ENCODE peak calls at places on chromosomes 13 and 19, in five cellular contexts. One of them, this sample, is unnamed.

GRCh38 chr13:93416943-93417342 is 190.3 kb downstream of the GPC6 start:
- DNase-seq in suprapubic skin: no peak
- DNase-seq in ovary: no peak
- DNase-seq in OCI-LY7: no peak
- DNase-seq in GM23338: no peak
- DNase-seq in this sample: no peak

GRCh38 chr13:27482996-27483395 is 32.6 kb upstream of the MTIF3 start:
- DNase-seq in suprapubic skin: no peak
- DNase-seq in ovary: no peak
- DNase-seq in OCI-LY7: peak; percentile 76
- DNase-seq in GM23338: no peak
- DNase-seq in this sample: no peak

GRCh38 chr19:49361438-49362047 is 673 bp downstream of the TEAD2 start:
- DNase-seq in suprapubic skin: peak; percentile 89
- DNase-seq in ovary: peak; percentile 93
- DNase-seq in OCI-LY7: peak; percentile 56
- DNase-seq in GM23338: peak; percentile 88
- DNase-seq in this sample: peak; percentile 88

GRCh38 chr19:8512115-8512967 is 1.6 kb downstream of the ZNF414 start:
- DNase-seq in suprapubic skin: no peak
- DNase-seq in ovary: peak; percentile 45
- DNase-seq in OCI-LY7: peak; percentile 79
- DNase-seq in GM23338: peak; percentile 85
- DNase-seq in this sample: peak; percentile 72

GRCh38 chr13:29384466-29384865 is 211.0 kb downstream of the SLC7A1 start:
- DNase-seq in suprapubic skin: no peak
- DNase-seq in ovary: no peak
- DNase-seq in OCI-LY7: no peak
- DNase-seq in GM23338: no peak
- DNase-seq in this sample: no peak

GRCh38 chr13:92175330-92175729 is 776.9 kb downstream of the GPC5 start:
- DNase-seq in suprapubic skin: no peak
- DNase-seq in ovary: peak; percentile 51
- DNase-seq in OCI-LY7: peak; percentile 51
- DNase-seq in GM23338: peak; percentile 67
- DNase-seq in this sample: no peak

GRCh38 chr13:20566424-20566916 is 487 bp upstream of the IFT88 start:
- DNase-seq in suprapubic skin: no peak
- DNase-seq in ovary: no peak
- DNase-seq in OCI-LY7: no peak
- DNase-seq in GM23338: peak; percentile 77
- DNase-seq in this sample: no peak

GRCh38 chr13:30308548-30308947 is 1.2 kb upstream of the KATNAL1 start:
- DNase-seq in suprapubic skin: no peak
- DNase-seq in ovary: no peak
- DNase-seq in OCI-LY7: peak; percentile 24
- DNase-seq in GM23338: no peak
- DNase-seq in this sample: no peak

GRCh38 chr13:44160549-44161278 is 212.9 kb upstream of the SERP2 start:
- DNase-seq in suprapubic skin: no peak
- DNase-seq in ovary: no peak
- DNase-seq in OCI-LY7: no peak
- DNase-seq in GM23338: no peak
- DNase-seq in this sample: no peak

GRCh38 chr13:54787754-54788153 is 1759.1 kb downstream of the OLFM4 start:
- DNase-seq in suprapubic skin: no peak
- DNase-seq in ovary: no peak
- DNase-seq in OCI-LY7: no peak
- DNase-seq in GM23338: no peak
- DNase-seq in this sample: no peak

GRCh38 chr19:50719119-50719435 is 525 bp downstream of the SHANK1 start:
- DNase-seq in suprapubic skin: no peak
- DNase-seq in ovary: no peak
- DNase-seq in OCI-LY7: no peak
- DNase-seq in GM23338: no peak
- DNase-seq in this sample: no peak

GRCh38 chr13:32264407-32264806 is 50.8 kb downstream of the ZAR1L start:
- DNase-seq in suprapubic skin: peak; percentile 75
- DNase-seq in ovary: peak; percentile 31
- DNase-seq in OCI-LY7: no peak
- DNase-seq in GM23338: no peak
- DNase-seq in this sample: no peak

GRCh38 chr13:20699715-20700114 is 3.8 kb upstream of the IL17D start:
- DNase-seq in suprapubic skin: no peak
- DNase-seq in ovary: no peak
- DNase-seq in OCI-LY7: no peak
- DNase-seq in GM23338: no peak
- DNase-seq in this sample: no peak

GRCh38 chr13:20715340-20715732 is 11.8 kb downstream of the IL17D start:
- DNase-seq in suprapubic skin: no peak
- DNase-seq in ovary: no peak
- DNase-seq in OCI-LY7: no peak
- DNase-seq in GM23338: no peak
- DNase-seq in this sample: no peak

GRCh38 chr19:54021932-54022331 is 30.5 kb downstream of the CACNG6 start:
- DNase-seq in suprapubic skin: no peak
- DNase-seq in ovary: no peak
- DNase-seq in OCI-LY7: no peak
- DNase-seq in GM23338: no peak
- DNase-seq in this sample: no peak

GRCh38 chr13:87810391-87810801 is 139.2 kb downstream of the SLITRK5 start:
- DNase-seq in suprapubic skin: no peak
- DNase-seq in ovary: no peak
- DNase-seq in OCI-LY7: peak; percentile 34
- DNase-seq in GM23338: peak; percentile 74
- DNase-seq in this sample: peak; percentile 38

GRCh38 chr13:113489171-113489548 is 1.4 kb downstream of the DCUN1D2 start:
- DNase-seq in suprapubic skin: no peak
- DNase-seq in ovary: no peak
- DNase-seq in OCI-LY7: no peak
- DNase-seq in GM23338: peak; percentile 80
- DNase-seq in this sample: no peak

GRCh38 chr13:110415669-110416068 is 108.6 kb downstream of the COL4A2 start:
- DNase-seq in suprapubic skin: no peak
- DNase-seq in ovary: no peak
- DNase-seq in OCI-LY7: no peak
- DNase-seq in GM23338: peak; percentile 58
- DNase-seq in this sample: no peak

GRCh38 chr13:40206241-40207109 is 460.0 kb downstream of the FOXO1 start:
- DNase-seq in suprapubic skin: no peak
- DNase-seq in ovary: no peak
- DNase-seq in OCI-LY7: peak; percentile 82
- DNase-seq in GM23338: no peak
- DNase-seq in this sample: no peak

GRCh38 chr19:35301961-35302360 is 10.0 kb downstream of the MAG start:
- DNase-seq in suprapubic skin: no peak
- DNase-seq in ovary: no peak
- DNase-seq in OCI-LY7: no peak
- DNase-seq in GM23338: no peak
- DNase-seq in this sample: no peak

GRCh38 chr19:35100588-35101533 is 14.8 kb upstream of the FXYD3 start:
- DNase-seq in suprapubic skin: no peak
- DNase-seq in ovary: no peak
- DNase-seq in OCI-LY7: no peak
- DNase-seq in GM23338: peak; percentile 35
- DNase-seq in this sample: no peak

GRCh38 chr19:4916292-4917082 is 7.2 kb downstream of the UHRF1 start:
- DNase-seq in suprapubic skin: peak; percentile 68
- DNase-seq in ovary: no peak
- DNase-seq in OCI-LY7: no peak
- DNase-seq in GM23338: no peak
- DNase-seq in this sample: no peak

GRCh38 chr13:65472336-65472735 is 1757.8 kb downstream of the PCDH9 start:
- DNase-seq in suprapubic skin: no peak
- DNase-seq in ovary: no peak
- DNase-seq in OCI-LY7: no peak
- DNase-seq in GM23338: no peak
- DNase-seq in this sample: no peak

GRCh38 chr13:101681834-101682233 is 229.4 kb downstream of the ITGBL1 start:
- DNase-seq in suprapubic skin: no peak
- DNase-seq in ovary: no peak
- DNase-seq in OCI-LY7: no peak
- DNase-seq in GM23338: no peak
- DNase-seq in this sample: no peak

GRCh38 chr13:50198508-50198907 is 183.3 kb downstream of the KCNRG start:
- DNase-seq in suprapubic skin: no peak
- DNase-seq in ovary: no peak
- DNase-seq in OCI-LY7: no peak
- DNase-seq in GM23338: no peak
- DNase-seq in this sample: no peak

GRCh38 chr19:51572908-51573307 is 1.8 kb downstream of the ZNF175 start:
- DNase-seq in suprapubic skin: no peak
- DNase-seq in ovary: no peak
- DNase-seq in OCI-LY7: no peak
- DNase-seq in GM23338: no peak
- DNase-seq in this sample: no peak

GRCh38 chr13:19183676-19184075 is 2.1 kb upstream of the TUBA3C start:
- DNase-seq in suprapubic skin: no peak
- DNase-seq in ovary: no peak
- DNase-seq in OCI-LY7: no peak
- DNase-seq in GM23338: no peak
- DNase-seq in this sample: no peak

GRCh38 chr13:73618275-73618865 is 515.8 kb downstream of the KLF12 start:
- DNase-seq in suprapubic skin: no peak
- DNase-seq in ovary: no peak
- DNase-seq in OCI-LY7: no peak
- DNase-seq in GM23338: peak; percentile 13
- DNase-seq in this sample: no peak

GRCh38 chr19:29088761-29089160 is 124.2 kb downstream of the UQCRFS1 start:
- DNase-seq in suprapubic skin: no peak
- DNase-seq in ovary: no peak
- DNase-seq in OCI-LY7: no peak
- DNase-seq in GM23338: no peak
- DNase-seq in this sample: no peak

GRCh38 chr19:35265126-35265995 is 3.4 kb upstream of the USF2 start:
- DNase-seq in suprapubic skin: peak; percentile 57
- DNase-seq in ovary: peak; percentile 33
- DNase-seq in OCI-LY7: no peak
- DNase-seq in GM23338: no peak
- DNase-seq in this sample: peak; percentile 51

GRCh38 chr13:110132178-110132975 is 174.6 kb downstream of the COL4A1 start:
- DNase-seq in suprapubic skin: no peak
- DNase-seq in ovary: no peak
- DNase-seq in OCI-LY7: no peak
- DNase-seq in GM23338: no peak
- DNase-seq in this sample: no peak

DNA sequence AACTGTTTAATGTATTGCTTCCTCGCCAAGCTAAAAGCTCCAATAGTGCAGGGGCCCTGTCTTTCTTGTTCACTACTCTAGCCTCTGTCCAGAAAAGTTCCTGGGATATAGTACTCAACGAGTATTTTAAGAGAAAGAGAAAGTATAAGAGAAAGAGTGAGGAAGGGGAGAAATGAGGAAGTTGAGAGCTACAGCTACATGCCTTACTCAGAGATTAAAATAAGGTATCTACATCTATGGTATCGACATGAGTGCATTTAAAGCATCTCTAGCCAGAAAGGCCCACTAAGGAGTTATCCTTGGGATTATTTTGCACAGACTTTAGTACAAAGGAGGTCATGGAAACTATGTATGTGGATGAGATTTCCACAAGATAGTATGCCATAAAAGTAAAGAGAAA is 28.5 kb downstream of the MYCBP2 start:
- DNase-seq in suprapubic skin: no peak
- DNase-seq in ovary: no peak
- DNase-seq in OCI-LY7: no peak
- DNase-seq in GM23338: no peak
- DNase-seq in this sample: no peak
- H3K27ac ChIP-seq in suprapubic skin: no peak overlapping the region
- H3K27ac ChIP-seq in ovary: no peak overlapping the region
- H3K27ac ChIP-seq in OCI-LY7: no peak overlapping the region
- H3K27ac ChIP-seq in GM23338: no peak overlapping the region
- H3K27ac ChIP-seq in this sample: no peak overlapping the region

DNA sequence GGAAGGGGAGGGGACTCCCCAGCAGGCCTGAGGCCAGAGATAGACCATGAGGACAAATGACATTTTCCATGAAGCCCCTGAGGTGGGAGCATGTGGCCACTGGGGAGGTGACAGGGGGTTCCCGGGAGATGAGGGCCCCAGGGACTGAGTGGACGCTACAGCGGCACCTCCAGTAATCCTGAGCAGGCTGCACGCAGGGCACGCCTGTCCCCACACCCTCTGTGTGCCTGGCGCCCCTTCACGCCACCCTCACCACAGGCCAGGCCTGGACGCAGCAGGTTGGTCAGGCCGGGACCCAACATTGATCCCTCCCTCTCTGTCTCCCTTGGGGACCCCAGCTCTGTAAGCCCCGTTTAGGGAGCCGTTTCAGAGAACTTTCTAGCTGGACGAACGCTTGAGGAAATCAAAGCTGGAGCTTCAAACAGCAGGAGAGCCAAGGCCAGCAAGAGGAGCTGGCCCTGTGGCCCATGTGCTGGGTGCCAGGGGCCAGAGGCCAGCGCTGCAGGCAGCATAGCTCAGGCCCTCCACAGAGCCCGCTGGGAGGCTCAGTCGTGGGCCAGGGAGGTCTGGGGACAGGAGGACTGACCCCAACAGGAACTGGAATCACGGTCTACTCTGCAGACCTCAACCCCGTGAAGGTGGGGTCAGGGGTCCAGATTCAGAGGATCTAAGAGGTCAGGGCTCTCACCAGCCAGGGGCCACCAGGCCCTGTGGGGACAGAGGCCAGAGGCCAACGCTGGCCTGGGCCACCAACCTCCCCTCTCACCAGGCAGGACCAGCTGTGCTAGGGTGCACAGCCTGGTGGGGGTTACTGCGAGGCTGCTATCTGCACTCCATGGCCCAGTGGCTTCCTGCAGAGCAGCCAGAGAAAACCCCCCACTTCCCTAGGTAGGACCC is 14.6 kb downstream of the LSM4 start:
- DNase-seq in suprapubic skin: no peak
- DNase-seq in ovary: peak; percentile 44
- DNase-seq in OCI-LY7: no peak
- DNase-seq in GM23338: no peak
- DNase-seq in this sample: no peak
- H3K27ac ChIP-seq in suprapubic skin: peak overlapping the region; percentile 20
- H3K27ac ChIP-seq in ovary: peak overlapping the region; percentile 59
- H3K27ac ChIP-seq in OCI-LY7: peak overlapping the region; percentile 94
- H3K27ac ChIP-seq in GM23338: no peak overlapping the region
- H3K27ac ChIP-seq in this sample: peak overlapping the region; percentile 97

DNA sequence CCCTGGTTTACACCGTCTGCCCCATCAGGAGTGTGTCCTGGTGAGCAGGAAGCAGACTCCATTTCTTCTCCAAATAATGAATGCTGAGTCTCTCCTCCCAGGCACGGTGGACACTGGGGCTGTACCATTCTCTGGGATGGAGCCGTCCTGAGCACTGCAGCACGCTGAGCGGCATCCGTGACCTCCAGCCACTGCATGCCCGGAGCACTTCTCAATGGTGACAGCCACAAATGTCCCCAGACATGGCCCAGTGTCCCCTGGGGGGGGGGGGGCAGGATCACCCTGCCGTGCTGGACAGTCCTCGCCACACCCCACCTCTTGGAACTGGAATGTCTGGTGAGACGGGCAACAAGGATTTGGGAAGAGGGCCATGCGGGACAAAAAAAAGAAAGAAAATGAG is 37.4 kb downstream of the GNG7 start:
- DNase-seq in suprapubic skin: no peak
- DNase-seq in ovary: no peak
- DNase-seq in OCI-LY7: no peak
- DNase-seq in GM23338: no peak
- DNase-seq in this sample: no peak
- H3K27ac ChIP-seq in suprapubic skin: no peak overlapping the region
- H3K27ac ChIP-seq in ovary: no peak overlapping the region
- H3K27ac ChIP-seq in OCI-LY7: no peak overlapping the region
- H3K27ac ChIP-seq in GM23338: no peak overlapping the region
- H3K27ac ChIP-seq in this sample: no peak overlapping the region

GRCh38 chr13:98026457-98026857 is 73.0 kb downstream of the IPO5 start:
- DNase-seq in suprapubic skin: no peak
- DNase-seq in ovary: no peak
- DNase-seq in OCI-LY7: no peak
- DNase-seq in GM23338: peak; percentile 46
- DNase-seq in this sample: no peak
- H3K27ac ChIP-seq in suprapubic skin: no peak overlapping the region
- H3K27ac ChIP-seq in ovary: no peak overlapping the region
- H3K27ac ChIP-seq in OCI-LY7: no peak overlapping the region
- H3K27ac ChIP-seq in GM23338: peak overlapping the region; percentile 71
- H3K27ac ChIP-seq in this sample: no peak overlapping the region